ENCODE peak calls at places on chromosomes 16 and 17, in ten cellular contexts. One of them, this sample, is unnamed.

GRCh38 chr17:7354262-7354781 is 634 bp upstream of the TMEM95 start:
- DNase-seq in stimulated activated CD8-positive, alpha-beta memory T cell treated with anti-CD3 and anti-CD28 coated beads, Interleukin-4, amount 100 ng/mL, for 48 hours: peak; percentile 45
- DNase-seq in activated T-cell treated with anti-CD3 and anti-CD28 coated beads for 1 hour: no peak
- DNase-seq in cardiac septum: no peak
- DNase-seq in cardiac fibroblast: peak; percentile 46
- DNase-seq in activated CD8-positive, alpha-beta T cell treated with anti-CD3 and anti-CD28 coated beads, Interleukin-2, amount 10 ng/mL, durations not matched to agents 7 days and 5 days: peak; percentile 41
- DNase-seq in stimulated activated CD4-positive, alpha-beta T cell treated with anti-CD3 and anti-CD28 coated beads, Interleukin-15, amount 100 ng/mL, for 24 hours: peak; percentile 41
- DNase-seq in T47D: no peak
- DNase-seq in activated naive CD4-positive, alpha-beta T cell: no peak
- DNase-seq in activated CD4-positive, alpha-beta T cell treated with anti-CD3 and anti-CD28 coated beads, Interleukin-2, amount 50 U/mL, for 24 hours: no peak
- DNase-seq in this sample: no peak

GRCh38 chr16:83137326-83137770 is 510.6 kb downstream of the CDH13 start:
- DNase-seq in stimulated activated CD8-positive, alpha-beta memory T cell treated with anti-CD3 and anti-CD28 coated beads, Interleukin-4, amount 100 ng/mL, for 48 hours: no peak
- DNase-seq in activated T-cell treated with anti-CD3 and anti-CD28 coated beads for 1 hour: no peak
- DNase-seq in cardiac septum: no peak
- DNase-seq in cardiac fibroblast: peak; percentile 79
- DNase-seq in activated CD8-positive, alpha-beta T cell treated with anti-CD3 and anti-CD28 coated beads, Interleukin-2, amount 10 ng/mL, durations not matched to agents 7 days and 5 days: peak; percentile 60
- DNase-seq in stimulated activated CD4-positive, alpha-beta T cell treated with anti-CD3 and anti-CD28 coated beads, Interleukin-15, amount 100 ng/mL, for 24 hours: peak; percentile 3
- DNase-seq in T47D: no peak
- DNase-seq in activated naive CD4-positive, alpha-beta T cell: no peak
- DNase-seq in activated CD4-positive, alpha-beta T cell treated with anti-CD3 and anti-CD28 coated beads, Interleukin-2, amount 50 U/mL, for 24 hours: no peak
- DNase-seq in this sample: no peak

GRCh38 chr16:67248401-67249177 is at the start of gene SLC9A5:
- DNase-seq in stimulated activated CD8-positive, alpha-beta memory T cell treated with anti-CD3 and anti-CD28 coated beads, Interleukin-4, amount 100 ng/mL, for 48 hours: peak; percentile 56
- DNase-seq in activated T-cell treated with anti-CD3 and anti-CD28 coated beads for 1 hour: no peak
- DNase-seq in cardiac septum: peak; percentile 82
- DNase-seq in cardiac fibroblast: no peak
- DNase-seq in activated CD8-positive, alpha-beta T cell treated with anti-CD3 and anti-CD28 coated beads, Interleukin-2, amount 10 ng/mL, durations not matched to agents 7 days and 5 days: peak; percentile 44
- DNase-seq in stimulated activated CD4-positive, alpha-beta T cell treated with anti-CD3 and anti-CD28 coated beads, Interleukin-15, amount 100 ng/mL, for 24 hours: peak; percentile 52
- DNase-seq in T47D: peak; percentile 46
- DNase-seq in activated naive CD4-positive, alpha-beta T cell: no peak
- DNase-seq in activated CD4-positive, alpha-beta T cell treated with anti-CD3 and anti-CD28 coated beads, Interleukin-2, amount 50 U/mL, for 24 hours: no peak
- DNase-seq in this sample: no peak

GRCh38 chr16:57956270-57956808 is 14.6 kb downstream of the CNGB1 start:
- DNase-seq in stimulated activated CD8-positive, alpha-beta memory T cell treated with anti-CD3 and anti-CD28 coated beads, Interleukin-4, amount 100 ng/mL, for 48 hours: no peak
- DNase-seq in activated T-cell treated with anti-CD3 and anti-CD28 coated beads for 1 hour: no peak
- DNase-seq in cardiac septum: no peak
- DNase-seq in cardiac fibroblast: no peak
- DNase-seq in activated CD8-positive, alpha-beta T cell treated with anti-CD3 and anti-CD28 coated beads, Interleukin-2, amount 10 ng/mL, durations not matched to agents 7 days and 5 days: no peak
- DNase-seq in stimulated activated CD4-positive, alpha-beta T cell treated with anti-CD3 and anti-CD28 coated beads, Interleukin-15, amount 100 ng/mL, for 24 hours: no peak
- DNase-seq in T47D: no peak
- DNase-seq in activated naive CD4-positive, alpha-beta T cell: no peak
- DNase-seq in activated CD4-positive, alpha-beta T cell treated with anti-CD3 and anti-CD28 coated beads, Interleukin-2, amount 50 U/mL, for 24 hours: no peak
- DNase-seq in this sample: no peak

GRCh38 chr16:78381060-78381459 is 281.6 kb downstream of the WWOX start:
- DNase-seq in stimulated activated CD8-positive, alpha-beta memory T cell treated with anti-CD3 and anti-CD28 coated beads, Interleukin-4, amount 100 ng/mL, for 48 hours: no peak
- DNase-seq in activated T-cell treated with anti-CD3 and anti-CD28 coated beads for 1 hour: no peak
- DNase-seq in cardiac septum: no peak
- DNase-seq in cardiac fibroblast: no peak
- DNase-seq in activated CD8-positive, alpha-beta T cell treated with anti-CD3 and anti-CD28 coated beads, Interleukin-2, amount 10 ng/mL, durations not matched to agents 7 days and 5 days: no peak
- DNase-seq in stimulated activated CD4-positive, alpha-beta T cell treated with anti-CD3 and anti-CD28 coated beads, Interleukin-15, amount 100 ng/mL, for 24 hours: no peak
- DNase-seq in T47D: no peak
- DNase-seq in activated naive CD4-positive, alpha-beta T cell: no peak
- DNase-seq in activated CD4-positive, alpha-beta T cell treated with anti-CD3 and anti-CD28 coated beads, Interleukin-2, amount 50 U/mL, for 24 hours: no peak
- DNase-seq in this sample: no peak

GRCh38 chr16:81335669-81336068 is 20.9 kb downstream of the GAN start:
- DNase-seq in stimulated activated CD8-positive, alpha-beta memory T cell treated with anti-CD3 and anti-CD28 coated beads, Interleukin-4, amount 100 ng/mL, for 48 hours: peak; percentile 52
- DNase-seq in activated T-cell treated with anti-CD3 and anti-CD28 coated beads for 1 hour: no peak
- DNase-seq in cardiac septum: no peak
- DNase-seq in cardiac fibroblast: no peak
- DNase-seq in activated CD8-positive, alpha-beta T cell treated with anti-CD3 and anti-CD28 coated beads, Interleukin-2, amount 10 ng/mL, durations not matched to agents 7 days and 5 days: no peak
- DNase-seq in stimulated activated CD4-positive, alpha-beta T cell treated with anti-CD3 and anti-CD28 coated beads, Interleukin-15, amount 100 ng/mL, for 24 hours: peak; percentile 64
- DNase-seq in T47D: no peak
- DNase-seq in activated naive CD4-positive, alpha-beta T cell: no peak
- DNase-seq in activated CD4-positive, alpha-beta T cell treated with anti-CD3 and anti-CD28 coated beads, Interleukin-2, amount 50 U/mL, for 24 hours: no peak
- DNase-seq in this sample: no peak

GRCh38 chr16:67406111-67406593 is 10.1 kb downstream of the ZDHHC1 start:
- DNase-seq in stimulated activated CD8-positive, alpha-beta memory T cell treated with anti-CD3 and anti-CD28 coated beads, Interleukin-4, amount 100 ng/mL, for 48 hours: no peak
- DNase-seq in activated T-cell treated with anti-CD3 and anti-CD28 coated beads for 1 hour: no peak
- DNase-seq in cardiac septum: no peak
- DNase-seq in cardiac fibroblast: peak; percentile 46
- DNase-seq in activated CD8-positive, alpha-beta T cell treated with anti-CD3 and anti-CD28 coated beads, Interleukin-2, amount 10 ng/mL, durations not matched to agents 7 days and 5 days: no peak
- DNase-seq in stimulated activated CD4-positive, alpha-beta T cell treated with anti-CD3 and anti-CD28 coated beads, Interleukin-15, amount 100 ng/mL, for 24 hours: no peak
- DNase-seq in T47D: no peak
- DNase-seq in activated naive CD4-positive, alpha-beta T cell: no peak
- DNase-seq in activated CD4-positive, alpha-beta T cell treated with anti-CD3 and anti-CD28 coated beads, Interleukin-2, amount 50 U/mL, for 24 hours: no peak
- DNase-seq in this sample: no peak

GRCh38 chr17:40541873-40542561 is 23.3 kb downstream of the CCR7 start:
- DNase-seq in stimulated activated CD8-positive, alpha-beta memory T cell treated with anti-CD3 and anti-CD28 coated beads, Interleukin-4, amount 100 ng/mL, for 48 hours: no peak
- DNase-seq in activated T-cell treated with anti-CD3 and anti-CD28 coated beads for 1 hour: no peak
- DNase-seq in cardiac septum: peak; percentile 87
- DNase-seq in cardiac fibroblast: no peak
- DNase-seq in activated CD8-positive, alpha-beta T cell treated with anti-CD3 and anti-CD28 coated beads, Interleukin-2, amount 10 ng/mL, durations not matched to agents 7 days and 5 days: no peak
- DNase-seq in stimulated activated CD4-positive, alpha-beta T cell treated with anti-CD3 and anti-CD28 coated beads, Interleukin-15, amount 100 ng/mL, for 24 hours: no peak
- DNase-seq in T47D: no peak
- DNase-seq in activated naive CD4-positive, alpha-beta T cell: no peak
- DNase-seq in activated CD4-positive, alpha-beta T cell treated with anti-CD3 and anti-CD28 coated beads, Interleukin-2, amount 50 U/mL, for 24 hours: no peak
- DNase-seq in this sample: no peak

This sample was measured in KG1.